ENCODE peak calls at places on chromosomes 16 and 17, in nine cellular contexts. One of them, this sample, is unnamed.

GRCh38 chr17:27756467-27757371 is 43.6 kb downstream of the NOS2 start:
- DNase-seq in hepatocyte: peak; percentile 69
- DNase-seq in OCI-LY7: peak; percentile 51
- DNase-seq in HCT116: peak; percentile 23
- DNase-seq in GM23248: peak; percentile 42
- DNase-seq in GM23338: peak; percentile 62
- DNase-seq in PC-3: peak; percentile 66
- DNase-seq in MM.1S: peak; percentile 36
- DNase-seq in SK-N-SH: peak; percentile 53
- DNase-seq in this sample: peak; percentile 64

GRCh38 chr17:3744032-3744431 is 20.3 kb downstream of the HASPIN start:
- DNase-seq in hepatocyte: no peak
- DNase-seq in OCI-LY7: no peak
- DNase-seq in HCT116: no peak
- DNase-seq in GM23248: peak; percentile 48
- DNase-seq in GM23338: no peak
- DNase-seq in PC-3: peak; percentile 74
- DNase-seq in MM.1S: no peak
- DNase-seq in SK-N-SH: no peak
- DNase-seq in this sample: no peak

GRCh38 chr16:27759947-27760844 is 210.3 kb downstream of the KATNIP start:
- DNase-seq in hepatocyte: no peak
- DNase-seq in OCI-LY7: no peak
- DNase-seq in HCT116: no peak
- DNase-seq in GM23248: no peak
- DNase-seq in GM23338: no peak
- DNase-seq in PC-3: no peak
- DNase-seq in MM.1S: no peak
- DNase-seq in SK-N-SH: peak; percentile 75
- DNase-seq in this sample: no peak

GRCh38 chr16:70589998-70590471 is 56.3 kb upstream of the IL34 start:
- DNase-seq in hepatocyte: peak; percentile 72
- DNase-seq in OCI-LY7: no peak
- DNase-seq in HCT116: no peak
- DNase-seq in GM23248: peak; percentile 51
- DNase-seq in GM23338: peak; percentile 45
- DNase-seq in PC-3: no peak
- DNase-seq in MM.1S: no peak
- DNase-seq in SK-N-SH: peak; percentile 22
- DNase-seq in this sample: no peak

GRCh38 chr16:8697965-8698364 is 23.5 kb downstream of the ABAT start:
- DNase-seq in hepatocyte: no peak
- DNase-seq in OCI-LY7: no peak
- DNase-seq in HCT116: no peak
- DNase-seq in GM23248: no peak
- DNase-seq in GM23338: no peak
- DNase-seq in PC-3: no peak
- DNase-seq in MM.1S: no peak
- DNase-seq in SK-N-SH: no peak
- DNase-seq in this sample: no peak

GRCh38 chr16:69741951-69742904 is 12.5 kb downstream of the NOB1 start:
- DNase-seq in hepatocyte: peak; percentile 41
- DNase-seq in OCI-LY7: no peak
- DNase-seq in HCT116: no peak
- DNase-seq in GM23248: peak; percentile 46
- DNase-seq in GM23338: no peak
- DNase-seq in PC-3: peak; percentile 37
- DNase-seq in MM.1S: no peak
- DNase-seq in SK-N-SH: peak; percentile 52
- DNase-seq in this sample: no peak

GRCh38 chr17:14033166-14033565 is 36.1 kb upstream of the COX10 start:
- DNase-seq in hepatocyte: no peak
- DNase-seq in OCI-LY7: no peak
- DNase-seq in HCT116: no peak
- DNase-seq in GM23248: no peak
- DNase-seq in GM23338: no peak
- DNase-seq in PC-3: no peak
- DNase-seq in MM.1S: no peak
- DNase-seq in SK-N-SH: no peak
- DNase-seq in this sample: no peak

GRCh38 chr17:2867441-2868424 is 71.5 kb downstream of the RAP1GAP2 start:
- DNase-seq in hepatocyte: no peak
- DNase-seq in OCI-LY7: no peak
- DNase-seq in HCT116: no peak
- DNase-seq in GM23248: peak; percentile 92
- DNase-seq in GM23338: peak; percentile 90
- DNase-seq in PC-3: peak; percentile 62
- DNase-seq in MM.1S: no peak
- DNase-seq in SK-N-SH: no peak
- DNase-seq in this sample: peak; percentile 72

GRCh38 chr17:40937384-40937819 is at the start of gene KRT23:
- DNase-seq in hepatocyte: no peak
- DNase-seq in OCI-LY7: no peak
- DNase-seq in HCT116: no peak
- DNase-seq in GM23248: no peak
- DNase-seq in GM23338: peak; percentile 31
- DNase-seq in PC-3: no peak
- DNase-seq in MM.1S: no peak
- DNase-seq in SK-N-SH: no peak
- DNase-seq in this sample: peak; percentile 34

GRCh38 chr17:79045830-79046500 is 22.0 kb downstream of the C1QTNF1 start:
- DNase-seq in hepatocyte: peak; percentile 87
- DNase-seq in OCI-LY7: peak; percentile 60
- DNase-seq in HCT116: peak; percentile 54
- DNase-seq in GM23248: peak; percentile 82
- DNase-seq in GM23338: peak; percentile 87
- DNase-seq in PC-3: peak; percentile 83
- DNase-seq in MM.1S: peak; percentile 45
- DNase-seq in SK-N-SH: peak; percentile 93
- DNase-seq in this sample: peak; percentile 82

GRCh38 chr17:14317383-14317782 is 16.5 kb downstream of the HS3ST3B1 start:
- DNase-seq in hepatocyte: no peak
- DNase-seq in OCI-LY7: no peak
- DNase-seq in HCT116: no peak
- DNase-seq in GM23248: no peak
- DNase-seq in GM23338: no peak
- DNase-seq in PC-3: no peak
- DNase-seq in MM.1S: no peak
- DNase-seq in SK-N-SH: no peak
- DNase-seq in this sample: peak; percentile 23

GRCh38 chr17:5248821-5249479 is 14.3 kb upstream of the SCIMP start:
- DNase-seq in hepatocyte: no peak
- DNase-seq in OCI-LY7: no peak
- DNase-seq in HCT116: no peak
- DNase-seq in GM23248: no peak
- DNase-seq in GM23338: peak; percentile 48
- DNase-seq in PC-3: no peak
- DNase-seq in MM.1S: no peak
- DNase-seq in SK-N-SH: no peak
- DNase-seq in this sample: no peak

GRCh38 chr17:42660692-42661345 is 1.7 kb downstream of the TUBG2 start:
- DNase-seq in hepatocyte: peak; percentile 67
- DNase-seq in OCI-LY7: no peak
- DNase-seq in HCT116: no peak
- DNase-seq in GM23248: peak; percentile 89
- DNase-seq in GM23338: no peak
- DNase-seq in PC-3: peak; percentile 77
- DNase-seq in MM.1S: no peak
- DNase-seq in SK-N-SH: no peak
- DNase-seq in this sample: no peak

GRCh38 chr17:43021739-43022512 is at the start of gene VAT1:
- DNase-seq in hepatocyte: peak; percentile 93
- DNase-seq in OCI-LY7: peak; percentile 71
- DNase-seq in HCT116: peak; percentile 46
- DNase-seq in GM23248: peak; percentile 90
- DNase-seq in GM23338: peak; percentile 92
- DNase-seq in PC-3: peak; percentile 71
- DNase-seq in MM.1S: peak; percentile 66
- DNase-seq in SK-N-SH: peak; percentile 89
- DNase-seq in this sample: peak; percentile 92

GRCh38 chr17:43528319-43528987 is 17.7 kb downstream of the ETV4 start:
- DNase-seq in hepatocyte: no peak
- DNase-seq in OCI-LY7: no peak
- DNase-seq in HCT116: no peak
- DNase-seq in GM23248: no peak
- DNase-seq in GM23338: no peak
- DNase-seq in PC-3: no peak
- DNase-seq in MM.1S: no peak
- DNase-seq in SK-N-SH: no peak
- DNase-seq in this sample: no peak

GRCh38 chr17:21163101-21163500 is 36.3 kb downstream of the DHRS7B start:
- DNase-seq in hepatocyte: no peak
- DNase-seq in OCI-LY7: no peak
- DNase-seq in HCT116: no peak
- DNase-seq in GM23248: no peak
- DNase-seq in GM23338: no peak
- DNase-seq in PC-3: no peak
- DNase-seq in MM.1S: peak; percentile 17
- DNase-seq in SK-N-SH: no peak
- DNase-seq in this sample: no peak

GRCh38 chr16:22071352-22071923 is 20.9 kb upstream of the VWA3A start:
- DNase-seq in hepatocyte: no peak
- DNase-seq in OCI-LY7: no peak
- DNase-seq in HCT116: no peak
- DNase-seq in GM23248: no peak
- DNase-seq in GM23338: peak; percentile 28
- DNase-seq in PC-3: no peak
- DNase-seq in MM.1S: no peak
- DNase-seq in SK-N-SH: no peak
- DNase-seq in this sample: peak; percentile 29

GRCh38 chr16:3364774-3365427 is 9.2 kb downstream of the OR2C1 start:
- DNase-seq in hepatocyte: no peak
- DNase-seq in OCI-LY7: no peak
- DNase-seq in HCT116: no peak
- DNase-seq in GM23248: peak; percentile 95
- DNase-seq in GM23338: peak; percentile 56
- DNase-seq in PC-3: peak; percentile 90
- DNase-seq in MM.1S: peak; percentile 93
- DNase-seq in SK-N-SH: peak; percentile 85
- DNase-seq in this sample: no peak

DNA sequence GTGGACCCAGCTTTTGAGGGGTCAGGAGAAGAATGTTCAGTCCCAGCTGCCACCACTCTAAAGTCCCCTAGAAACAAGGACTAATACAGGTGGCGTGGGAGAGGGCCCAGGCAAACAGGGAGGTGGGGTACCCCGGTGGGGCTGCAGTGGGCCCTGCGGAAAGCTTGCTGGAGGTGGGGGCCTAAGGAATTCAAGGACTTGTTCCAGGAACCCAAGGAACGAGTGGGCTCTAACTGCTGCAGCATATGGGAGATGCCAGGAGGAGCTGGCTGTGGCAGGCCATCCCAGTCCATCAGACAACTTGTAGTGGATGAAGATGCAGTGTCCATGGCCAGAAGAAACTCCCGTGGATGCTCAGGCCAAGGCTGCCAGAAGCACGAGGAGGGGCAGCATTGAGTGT is 10.6 kb downstream of the SNX20 start:
- DNase-seq in hepatocyte: no peak
- DNase-seq in OCI-LY7: no peak
- DNase-seq in HCT116: no peak
- DNase-seq in GM23248: no peak
- DNase-seq in GM23338: no peak
- DNase-seq in PC-3: no peak
- DNase-seq in MM.1S: no peak
- DNase-seq in SK-N-SH: no peak
- DNase-seq in this sample: no peak
- TF ChIP-seq EZH2phosphoT487 in hepatocyte: no peak
- TF ChIP-seq EZH2phosphoT487 in OCI-LY7: no peak
- TF ChIP-seq EZH2phosphoT487 in HCT116: no peak
- TF ChIP-seq EZH2phosphoT487 in GM23248: no peak
- TF ChIP-seq EZH2phosphoT487 in GM23338: no peak
- TF ChIP-seq EZH2phosphoT487 in PC-3: no peak
- TF ChIP-seq EZH2phosphoT487 in MM.1S: no peak
- TF ChIP-seq EZH2phosphoT487 in SK-N-SH: no peak
- TF ChIP-seq EZH2phosphoT487 in this sample: no peak

GRCh38 chr16:81817296-81817695 is 38.2 kb downstream of the PLCG2 start:
- DNase-seq in hepatocyte: no peak
- DNase-seq in OCI-LY7: no peak
- DNase-seq in HCT116: no peak
- DNase-seq in GM23248: no peak
- DNase-seq in GM23338: no peak
- DNase-seq in PC-3: no peak
- DNase-seq in MM.1S: peak; percentile 62
- DNase-seq in SK-N-SH: no peak
- DNase-seq in this sample: no peak
- H3K27ac ChIP-seq in hepatocyte: no peak overlapping the region
- H3K27ac ChIP-seq in OCI-LY7: peak overlapping the region; percentile 97
- H3K27ac ChIP-seq in HCT116: no peak overlapping the region
- H3K27ac ChIP-seq in GM23248: no peak overlapping the region
- H3K27ac ChIP-seq in GM23338: no peak overlapping the region
- H3K27ac ChIP-seq in PC-3: no peak overlapping the region
- H3K27ac ChIP-seq in MM.1S: peak overlapping the region; percentile 100
- H3K27ac ChIP-seq in SK-N-SH: no peak overlapping the region
- H3K27ac ChIP-seq in this sample: no peak overlapping the region

DNA sequence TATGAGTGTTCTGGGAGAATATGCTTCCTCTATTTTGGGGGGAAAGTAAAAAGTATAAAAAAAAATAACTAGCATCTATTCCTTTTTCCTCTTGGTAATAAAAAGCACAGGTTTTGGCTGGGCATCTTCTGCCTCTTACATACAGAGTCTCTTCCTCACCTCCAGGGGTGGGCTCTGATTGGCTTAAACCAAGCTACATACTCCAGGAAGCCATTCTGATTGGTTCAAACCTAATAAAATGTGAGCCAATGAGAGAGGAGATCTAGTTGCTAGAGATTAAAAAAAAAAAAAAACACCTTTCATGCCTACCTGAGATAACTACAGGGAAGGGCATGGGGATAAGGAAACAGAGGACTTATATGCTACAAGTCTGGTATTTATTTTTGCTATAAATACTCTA is 365.9 kb upstream of the ERCC4 start:
- DNase-seq in hepatocyte: no peak
- DNase-seq in OCI-LY7: peak; percentile 7
- DNase-seq in HCT116: no peak
- DNase-seq in GM23248: no peak
- DNase-seq in GM23338: no peak
- DNase-seq in PC-3: no peak
- DNase-seq in MM.1S: no peak
- DNase-seq in SK-N-SH: no peak
- DNase-seq in this sample: no peak
- TF ChIP-seq EZH2phosphoT487 in hepatocyte: no peak
- TF ChIP-seq EZH2phosphoT487 in OCI-LY7: no peak
- TF ChIP-seq EZH2phosphoT487 in HCT116: no peak
- TF ChIP-seq EZH2phosphoT487 in GM23248: no peak
- TF ChIP-seq EZH2phosphoT487 in GM23338: no peak
- TF ChIP-seq EZH2phosphoT487 in PC-3: no peak
- TF ChIP-seq EZH2phosphoT487 in MM.1S: no peak
- TF ChIP-seq EZH2phosphoT487 in SK-N-SH: no peak
- TF ChIP-seq EZH2phosphoT487 in this sample: no peak

GRCh38 chr16:19984136-19984535 is 89.6 kb downstream of the GPR139 start:
- DNase-seq in hepatocyte: no peak
- DNase-seq in OCI-LY7: no peak
- DNase-seq in HCT116: no peak
- DNase-seq in GM23248: no peak
- DNase-seq in GM23338: no peak
- DNase-seq in PC-3: no peak
- DNase-seq in MM.1S: no peak
- DNase-seq in SK-N-SH: no peak
- DNase-seq in this sample: no peak

GRCh38 chr16:19979638-19980037 is 94.1 kb downstream of the GPR139 start:
- DNase-seq in hepatocyte: no peak
- DNase-seq in OCI-LY7: no peak
- DNase-seq in HCT116: no peak
- DNase-seq in GM23248: no peak
- DNase-seq in GM23338: peak; percentile 43
- DNase-seq in PC-3: no peak
- DNase-seq in MM.1S: no peak
- DNase-seq in SK-N-SH: no peak
- DNase-seq in this sample: no peak

GRCh38 chr16:19980866-19981265 is 92.8 kb downstream of the GPR139 start:
- DNase-seq in hepatocyte: peak; percentile 41
- DNase-seq in OCI-LY7: no peak
- DNase-seq in HCT116: peak; percentile 21
- DNase-seq in GM23248: peak; percentile 30
- DNase-seq in GM23338: peak; percentile 77
- DNase-seq in PC-3: peak; percentile 15
- DNase-seq in MM.1S: no peak
- DNase-seq in SK-N-SH: peak; percentile 41
- DNase-seq in this sample: peak; percentile 60
- H3K27ac ChIP-seq in hepatocyte: no peak overlapping the region
- H3K27ac ChIP-seq in OCI-LY7: no peak overlapping the region
- H3K27ac ChIP-seq in HCT116: no peak overlapping the region
- H3K27ac ChIP-seq in GM23248: no peak overlapping the region
- H3K27ac ChIP-seq in GM23338: no peak overlapping the region
- H3K27ac ChIP-seq in PC-3: no peak overlapping the region
- H3K27ac ChIP-seq in MM.1S: no peak overlapping the region
- H3K27ac ChIP-seq in SK-N-SH: no peak overlapping the region
- H3K27ac ChIP-seq in this sample: no peak overlapping the region